ENCODE peak calls at places on chromosomes 4 and X, in five cellular contexts. F is head of caudate nucleus; Z is stimulated activated CD8-positive, alpha-beta memory T cell treated with anti-CD3 and anti-CD28 coated beads, Interleukin-4, amount 100 ng/mL, for 24 hours; I is GF-D8; N is activated CD4-positive, alpha-beta T cell treated with anti-CD3 and anti-CD28 coated beads, Interleukin-2, amount 10 ng/mL, durations not matched to agents 7 days and 5 days. J is an unnamed sample.

GRCh38 chr4:88110826-88111225 is 47.6 kb downstream of the ABCG2 start:
- DNase-seq in F (no peak), Z (no peak), I (no peak), N (no peak), J (no peak)

GRCh38 chr4:140635606-140636005 is 66.8 kb upstream of the UCP1 start:
- DNase-seq in F (no peak), Z (no peak), I (no peak), N (no peak), J (no peak)

GRCh38 chr4:158783775-158784174 is 14.9 kb downstream of the FNIP2 start:
- DNase-seq in F (no peak), Z (no peak), I (no peak), N (no peak), J (no peak)

GRCh38 chrX:24838624-24839023 is 144.9 kb downstream of the POLA1 start:
- DNase-seq in F (no peak), Z (no peak), I (no peak), N (peak), J (peak)

GRCh38 chr4:88600129-88600849 is 8.0 kb downstream of the HERC3 start:
- DNase-seq in F (no peak), Z (no peak), I (peak), N (no peak), J (no peak)

GRCh38 chrX:2360731-2361130 is 140.0 kb downstream of the DHRSX start:
- DNase-seq in F (no peak), Z (no peak), I (no peak), N (no peak), J (no peak)

GRCh38 chr4:38071801-38072567 is 111.8 kb downstream of the PTTG2 start:
- DNase-seq in F (no peak), Z (no peak), I (peak), N (no peak), J (no peak)

GRCh38 chr4:186931519-186931918 is 207.9 kb upstream of the FAT1 start:
- DNase-seq in F (no peak), Z (no peak), I (no peak), N (no peak), J (no peak)

GRCh38 chr4:74768857-74769525 is 25.3 kb downstream of the BTC start:
- DNase-seq in F (no peak), Z (no peak), I (no peak), N (no peak), J (no peak)

GRCh38 chr4:8760561-8760960 is 111.1 kb downstream of the HMX1 start:
- DNase-seq in F (no peak), Z (no peak), I (no peak), N (no peak), J (no peak)

GRCh38 chr4:140136509-140136908 is 17.5 kb downstream of the MAML3 start:
- DNase-seq in F (no peak), Z (no peak), I (no peak), N (no peak), J (no peak)

GRCh38 chr4:34181311-34181808 is 2063.0 kb downstream of the ARAP2 start:
- DNase-seq in F (no peak), Z (no peak), I (no peak), N (no peak), J (no peak)

GRCh38 chrX:56766554-56767412 is 37.7 kb downstream of the NBDY start:
- DNase-seq in F (peak), Z (no peak), I (no peak), N (no peak), J (no peak)

GRCh38 chrX:23779025-23779424 is 3.9 kb upstream of the SAT1 start:
- DNase-seq in F (no peak), Z (no peak), I (no peak), N (no peak), J (no peak)

GRCh38 chr4:37604464-37604863 is 81.7 kb downstream of the RELL1 start:
- DNase-seq in F (no peak), Z (no peak), I (no peak), N (no peak), J (no peak)

GRCh38 chr4:183532823-183533222 is 28.0 kb downstream of the ING2 start:
- DNase-seq in F (no peak), Z (no peak), I (no peak), N (no peak), J (no peak)

GRCh38 chrX:1164322-1165288 is 47.8 kb downstream of the CRLF2 start:
- DNase-seq in F (no peak), Z (no peak), I (no peak), N (peak), J (no peak)

GRCh38 chr4:167084326-167084725 is 150.0 kb downstream of the SPOCK3 start:
- DNase-seq in F (no peak), Z (no peak), I (no peak), N (no peak), J (no peak)

GRCh38 chr4:134324179-134324578 is 122.6 kb upstream of the PABPC4L start:
- DNase-seq in F (no peak), Z (no peak), I (no peak), N (no peak), J (no peak)

GRCh38 chr4:101328063-101328602 is 19.2 kb downstream of the PPP3CA start:
- DNase-seq in F (no peak), Z (no peak), I (no peak), N (peak), J (peak)

GRCh38 chrX:93319604-93320003 is 353.8 kb downstream of the NAP1L3 start:
- DNase-seq in F (no peak), Z (no peak), I (no peak), N (no peak), J (no peak)

GRCh38 chr4:175339100-175339707 is 421.0 kb downstream of the ADAM29 start:
- DNase-seq in F (no peak), Z (no peak), I (no peak), N (no peak), J (no peak)

GRCh38 chr4:114005569-114006442 is 26.4 kb upstream of the ARSJ start:
- DNase-seq in F (no peak), Z (no peak), I (no peak), N (no peak), J (no peak)

GRCh38 chrX:106935175-106935574 is 15.0 kb downstream of the CLDN2 start:
- DNase-seq in F (no peak), Z (no peak), I (no peak), N (no peak), J (no peak)

GRCh38 chr4:8857682-8858187 is 13.9 kb downstream of the HMX1 start:
- DNase-seq in F (no peak), Z (no peak), I (no peak), N (no peak), J (no peak)

J was measured in Jurkat, Clone E6-1.